ENCODE peak calls at places on chromosomes 1 and 21, in nine cellular contexts. Z is activated T-helper 9 cell treated with anti-CD3 and anti-CD28 coated beads, Interleukin-2, amount 50 U/mL, for 16 hours; Y is NCI-H2081; L is AG09319; V is right lobe of liver; M is colonic mucosa; K is left lung; J is HT1080; S is iris pigment epithelial cell. T is an unnamed sample.

GRCh38 chr1:209409786-209410185 is 173.7 kb upstream of the CAMK1G start:
- DNase-seq in Z (no peak), Y (no peak), L (no peak), V (no peak), M (no peak), K (no peak), J (peak), S (peak), T (no peak)

GRCh38 chr1:239263821-239264220 is 122.5 kb upstream of the CHRM3 start:
- DNase-seq in Z (no peak), Y (no peak), L (no peak), V (no peak), M (no peak), K (no peak), J (no peak), S (no peak), T (no peak)

GRCh38 chr1:66335859-66336640 is 197.9 kb upstream of the SGIP1 start:
- DNase-seq in Z (peak), Y (no peak), L (no peak), V (peak), M (peak), K (no peak), J (no peak), S (peak), T (peak)

GRCh38 chr21:32545948-32546441 is 39.3 kb downstream of the TCP10L start:
- DNase-seq in Z (no peak), Y (no peak), L (no peak), V (no peak), M (no peak), K (no peak), J (peak), S (peak), T (no peak)

GRCh38 chr1:22846453-22846852 is 126.2 kb downstream of the LACTBL1 start:
- DNase-seq in Z (no peak), Y (no peak), L (no peak), V (no peak), M (no peak), K (no peak), J (no peak), S (no peak), T (no peak)

GRCh38 chr21:36245649-36246048 is 74.3 kb upstream of the MORC3 start:
- DNase-seq in Z (no peak), Y (no peak), L (no peak), V (no peak), M (no peak), K (no peak), J (no peak), S (no peak), T (no peak)

GRCh38 chr1:93882269-93882668 is 3.3 kb upstream of the DNTTIP2 start:
- DNase-seq in Z (no peak), Y (no peak), L (no peak), V (no peak), M (no peak), K (no peak), J (no peak), S (no peak), T (no peak)

GRCh38 chr21:40952551-40953330 is 105.8 kb upstream of the DSCAM start:
- DNase-seq in Z (no peak), Y (no peak), L (no peak), V (no peak), M (no peak), K (no peak), J (no peak), S (no peak), T (no peak)

GRCh38 chr1:200877839-200878551 is 5.2 kb downstream of the GPR25 start:
- DNase-seq in Z (peak), Y (no peak), L (no peak), V (no peak), M (no peak), K (no peak), J (peak), S (no peak), T (no peak)

GRCh38 chr1:97870574-97870973 is 50.3 kb downstream of the DPYD start:
- DNase-seq in Z (no peak), Y (peak), L (no peak), V (no peak), M (no peak), K (no peak), J (no peak), S (no peak), T (no peak)

GRCh38 chr1:179742717-179743678 is at the start of gene FAM163A:
- DNase-seq in Z (no peak), Y (no peak), L (no peak), V (no peak), M (no peak), K (peak), J (no peak), S (no peak), T (peak)

GRCh38 chr1:241775021-241775420 is 73.0 kb upstream of the EXO1 start:
- DNase-seq in Z (no peak), Y (no peak), L (no peak), V (no peak), M (no peak), K (no peak), J (no peak), S (no peak), T (no peak)

GRCh38 chr21:44817506-44817880 is 369 bp downstream of the SUMO3 start:
- DNase-seq in Z (peak), Y (peak), L (peak), V (peak), M (peak), K (peak), J (peak), S (peak), T (peak)

GRCh38 chr1:200479816-200480215 is 70.0 kb upstream of the ZNF281 start:
- DNase-seq in Z (no peak), Y (no peak), L (no peak), V (peak), M (no peak), K (no peak), J (no peak), S (no peak), T (no peak)

GRCh38 chr1:242147096-242147976 is 148.4 kb upstream of the MAP1LC3C start:
- DNase-seq in Z (no peak), Y (no peak), L (no peak), V (no peak), M (no peak), K (no peak), J (peak), S (peak), T (no peak)

GRCh38 chr21:32411366-32412161 is 942 bp upstream of the EVA1C start:
- DNase-seq in Z (peak), Y (peak), L (no peak), V (peak), M (peak), K (peak), J (no peak), S (peak), T (peak)

GRCh38 chr1:84299536-84300260 is 1.8 kb upstream of the SAMD13 start:
- DNase-seq in Z (no peak), Y (no peak), L (no peak), V (no peak), M (peak), K (no peak), J (no peak), S (no peak), T (no peak)

GRCh38 chr1:19385869-19386591 is 73.9 kb downstream of the SLC66A1 start:
- DNase-seq in Z (no peak), Y (no peak), L (no peak), V (peak), M (peak), K (no peak), J (no peak), S (peak), T (peak)

GRCh38 chr21:38439336-38439900 is 58.9 kb downstream of the ERG start:
- DNase-seq in Z (no peak), Y (no peak), L (no peak), V (no peak), M (no peak), K (no peak), J (no peak), S (peak), T (no peak)

GRCh38 chr1:20896824-20897223 is 109.7 kb upstream of the HP1BP3 start:
- DNase-seq in Z (no peak), Y (no peak), L (no peak), V (no peak), M (no peak), K (no peak), J (no peak), S (peak), T (no peak)

GRCh38 chr21:46159841-46160562 is 4.6 kb upstream of the FTCD start:
- DNase-seq in Z (no peak), Y (no peak), L (no peak), V (no peak), M (peak), K (peak), J (no peak), S (no peak), T (no peak)

GRCh38 chr21:45893166-45894106 is 88.1 kb upstream of the COL6A1 start:
- DNase-seq in Z (no peak), Y (no peak), L (no peak), V (no peak), M (no peak), K (peak), J (no peak), S (no peak), T (no peak)

GRCh38 chr1:16882995-16883394 is 12.8 kb upstream of the RNU1-2 start:
- DNase-seq in Z (no peak), Y (no peak), L (no peak), V (no peak), M (no peak), K (no peak), J (no peak), S (no peak), T (no peak)

GRCh38 chr1:170576980-170577379 is 45.0 kb downstream of the GORAB start:
- DNase-seq in Z (no peak), Y (no peak), L (no peak), V (no peak), M (no peak), K (no peak), J (no peak), S (no peak), T (no peak)

GRCh38 chr1:113255038-113255727 is 135.1 kb upstream of the MAGI3 start:
- DNase-seq in Z (no peak), Y (no peak), L (no peak), V (peak), M (no peak), K (no peak), J (no peak), S (no peak), T (no peak)

GRCh38 chr1:100921110-100921706 is 25.3 kb downstream of the SLC30A7 start:
- DNase-seq in Z (no peak), Y (peak), L (peak), V (no peak), M (no peak), K (no peak), J (peak), S (peak), T (no peak)

GRCh38 chr1:53736290-53736689 is 2.7 kb downstream of the GLIS1 start:
- DNase-seq in Z (no peak), Y (no peak), L (no peak), V (no peak), M (no peak), K (no peak), J (peak), S (peak), T (no peak)

GRCh38 chr1:234887026-234887910 is 241.4 kb downstream of the TOMM20 start:
- DNase-seq in Z (no peak), Y (no peak), L (no peak), V (no peak), M (no peak), K (no peak), J (no peak), S (peak), T (peak)

GRCh38 chr1:203197625-203198024 is 11.1 kb upstream of the CHI3L1 start:
- DNase-seq in Z (no peak), Y (no peak), L (peak), V (no peak), M (no peak), K (no peak), J (peak), S (peak), T (no peak)

T was measured in heart left ventricle.